ENCODE peak calls at places on chromosome 16, in five cellular contexts. One of them, this sample, is unnamed.

GRCh38 chr16:86510465-86511261 is at the start of gene FOXF1:
- DNase-seq in prostate gland: no peak
- DNase-seq in upper lobe of left lung: peak; percentile 90
- DNase-seq in breast epithelium: no peak
- DNase-seq in K562: no peak
- DNase-seq in this sample: no peak

GRCh38 chr16:88505405-88506082 is 52.5 kb downstream of the ZFPM1 start:
- DNase-seq in prostate gland: no peak
- DNase-seq in upper lobe of left lung: peak; percentile 92
- DNase-seq in breast epithelium: no peak
- DNase-seq in K562: peak; percentile 53
- DNase-seq in this sample: no peak

GRCh38 chr16:70341600-70341999 is 5.1 kb upstream of the DDX19A start:
- DNase-seq in prostate gland: no peak
- DNase-seq in upper lobe of left lung: no peak
- DNase-seq in breast epithelium: no peak
- DNase-seq in K562: no peak
- DNase-seq in this sample: no peak

GRCh38 chr16:726438-727290 is at the start of the genes CCDC78 and HAGHL:
- DNase-seq in prostate gland: peak; percentile 39
- DNase-seq in upper lobe of left lung: peak; percentile 95
- DNase-seq in breast epithelium: no peak
- DNase-seq in K562: peak; percentile 86
- DNase-seq in this sample: no peak

GRCh38 chr16:22813946-22814325 is at the start of gene HS3ST2:
- DNase-seq in prostate gland: peak; percentile 25
- DNase-seq in upper lobe of left lung: peak; percentile 90
- DNase-seq in breast epithelium: no peak
- DNase-seq in K562: no peak
- DNase-seq in this sample: no peak

GRCh38 chr16:55668337-55669281 is 12.8 kb downstream of the SLC6A2 start:
- DNase-seq in prostate gland: no peak
- DNase-seq in upper lobe of left lung: no peak
- DNase-seq in breast epithelium: no peak
- DNase-seq in K562: no peak
- DNase-seq in this sample: no peak

GRCh38 chr16:89167425-89167941 is 4.1 kb upstream of the CDH15 start:
- DNase-seq in prostate gland: peak; percentile 65
- DNase-seq in upper lobe of left lung: peak; percentile 95
- DNase-seq in breast epithelium: peak; percentile 82
- DNase-seq in K562: peak; percentile 88
- DNase-seq in this sample: no peak

GRCh38 chr16:57071840-57072541 is 20.4 kb upstream of the CPNE2 start:
- DNase-seq in prostate gland: no peak
- DNase-seq in upper lobe of left lung: no peak
- DNase-seq in breast epithelium: no peak
- DNase-seq in K562: no peak
- DNase-seq in this sample: no peak

GRCh38 chr16:78673884-78674283 is 574.4 kb downstream of the WWOX start:
- DNase-seq in prostate gland: no peak
- DNase-seq in upper lobe of left lung: no peak
- DNase-seq in breast epithelium: no peak
- DNase-seq in K562: no peak
- DNase-seq in this sample: no peak
- TF ChIP-seq POLR2AphosphoS5 in prostate gland: no peak
- TF ChIP-seq POLR2AphosphoS5 in upper lobe of left lung: no peak
- TF ChIP-seq POLR2AphosphoS5 in breast epithelium: no peak
- TF ChIP-seq POLR2AphosphoS5 in K562: no peak
- TF ChIP-seq POLR2AphosphoS5 in this sample: peak; percentile 55

GRCh38 chr16:3188925-3189825 is 1.2 kb downstream of the OR1F1 start:
- DNase-seq in prostate gland: no peak
- DNase-seq in upper lobe of left lung: no peak
- DNase-seq in breast epithelium: no peak
- DNase-seq in K562: peak; percentile 75
- DNase-seq in this sample: no peak
- TF ChIP-seq POLR2A in prostate gland: no peak
- TF ChIP-seq POLR2A in upper lobe of left lung: no peak
- TF ChIP-seq POLR2A in breast epithelium: no peak
- TF ChIP-seq POLR2A in K562: peak; percentile 54
- TF ChIP-seq POLR2A in this sample: no peak

GRCh38 chr16:84928679-84929420 is 82.5 kb downstream of the ZDHHC7 start:
- DNase-seq in prostate gland: no peak
- DNase-seq in upper lobe of left lung: peak; percentile 79
- DNase-seq in breast epithelium: no peak
- DNase-seq in K562: peak; percentile 70
- DNase-seq in this sample: no peak
- TF ChIP-seq POLR2AphosphoS5 in prostate gland: no peak
- TF ChIP-seq POLR2AphosphoS5 in upper lobe of left lung: no peak
- TF ChIP-seq POLR2AphosphoS5 in breast epithelium: peak; percentile 18
- TF ChIP-seq POLR2AphosphoS5 in K562: no peak
- TF ChIP-seq POLR2AphosphoS5 in this sample: peak; percentile 49

GRCh38 chr16:72094266-72094610 is 591 bp downstream of the DHX38 start:
- DNase-seq in prostate gland: no peak
- DNase-seq in upper lobe of left lung: no peak
- DNase-seq in breast epithelium: no peak
- DNase-seq in K562: peak; percentile 33
- DNase-seq in this sample: no peak
- TF ChIP-seq POLR2A in prostate gland: no peak
- TF ChIP-seq POLR2A in upper lobe of left lung: no peak
- TF ChIP-seq POLR2A in breast epithelium: no peak
- TF ChIP-seq POLR2A in K562: no peak
- TF ChIP-seq POLR2A in this sample: no peak

GRCh38 chr16:67664871-67665270 is 1.7 kb downstream of the ENKD1 start:
- DNase-seq in prostate gland: no peak
- DNase-seq in upper lobe of left lung: peak; percentile 40
- DNase-seq in breast epithelium: no peak
- DNase-seq in K562: no peak
- DNase-seq in this sample: no peak

GRCh38 chr16:67665598-67665997 is 952 bp downstream of the ENKD1 start:
- DNase-seq in prostate gland: no peak
- DNase-seq in upper lobe of left lung: no peak
- DNase-seq in breast epithelium: no peak
- DNase-seq in K562: no peak
- DNase-seq in this sample: no peak

GRCh38 chr16:67667434-67667816 is 811 bp downstream of the C16orf86 start:
- DNase-seq in prostate gland: no peak
- DNase-seq in upper lobe of left lung: no peak
- DNase-seq in breast epithelium: no peak
- DNase-seq in K562: no peak
- DNase-seq in this sample: no peak

GRCh38 chr16:67666538-67667433 is at the start of the genes C16orf86 and ENKD1:
- DNase-seq in prostate gland: peak; percentile 75
- DNase-seq in upper lobe of left lung: peak; percentile 96
- DNase-seq in breast epithelium: peak; percentile 78
- DNase-seq in K562: peak; percentile 91
- DNase-seq in this sample: no peak

GRCh38 chr16:67666032-67666537 is 465 bp downstream of the ENKD1 start:
- DNase-seq in prostate gland: no peak
- DNase-seq in upper lobe of left lung: peak; percentile 94
- DNase-seq in breast epithelium: no peak
- DNase-seq in K562: peak; percentile 80
- DNase-seq in this sample: no peak
- TF ChIP-seq POLR2AphosphoS5 in prostate gland: no peak
- TF ChIP-seq POLR2AphosphoS5 in upper lobe of left lung: no peak
- TF ChIP-seq POLR2AphosphoS5 in breast epithelium: no peak
- TF ChIP-seq POLR2AphosphoS5 in K562: no peak
- TF ChIP-seq POLR2AphosphoS5 in this sample: no peak

DNA sequence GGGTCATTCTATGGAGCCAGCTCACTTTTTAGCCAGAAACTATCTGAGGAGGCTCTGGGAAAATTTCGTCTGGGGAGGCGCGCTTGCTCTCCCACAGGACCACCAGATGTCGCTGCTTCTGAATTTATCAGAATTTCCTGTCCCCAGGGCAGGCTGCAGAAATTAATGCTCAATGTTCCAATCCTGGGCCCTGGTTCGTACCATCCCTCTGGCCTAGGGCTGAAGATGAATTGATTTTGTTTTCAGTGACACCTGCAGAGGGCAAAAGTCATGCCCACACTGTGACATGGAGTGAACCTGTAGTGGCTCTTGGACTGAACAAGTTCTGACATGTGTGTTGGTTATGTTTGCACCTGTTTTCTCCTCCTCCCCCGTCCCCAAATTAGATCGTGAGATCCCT is 482.6 kb downstream of the NPIPA7 start:
- DNase-seq in prostate gland: peak; percentile 49
- DNase-seq in upper lobe of left lung: no peak
- DNase-seq in breast epithelium: no peak
- DNase-seq in K562: peak; percentile 42
- DNase-seq in this sample: no peak
- TF ChIP-seq POLR2A in prostate gland: no peak
- TF ChIP-seq POLR2A in upper lobe of left lung: no peak
- TF ChIP-seq POLR2A in breast epithelium: no peak
- TF ChIP-seq POLR2A in K562: no peak
- TF ChIP-seq POLR2A in this sample: no peak

GRCh38 chr16:8887952-8888560 is 5.9 kb downstream of the LITAFD start:
- DNase-seq in prostate gland: peak; percentile 56
- DNase-seq in upper lobe of left lung: no peak
- DNase-seq in breast epithelium: peak; percentile 77
- DNase-seq in K562: no peak
- DNase-seq in this sample: no peak
- TF ChIP-seq POLR2AphosphoS5 in prostate gland: no peak
- TF ChIP-seq POLR2AphosphoS5 in upper lobe of left lung: no peak
- TF ChIP-seq POLR2AphosphoS5 in breast epithelium: no peak
- TF ChIP-seq POLR2AphosphoS5 in K562: no peak
- TF ChIP-seq POLR2AphosphoS5 in this sample: no peak